ENCODE peak calls at places on chromosomes 2 and 18, in seven cellular contexts. One of them, this sample, is unnamed.
A peak's percentile ranks its signal among the peaks of the same experiment; 100 is the strongest.

GRCh38 chr2:104412384-104412783 is 441.5 kb upstream of the POU3F3 start:
- DNase-seq in body of pancreas: peak; percentile 45
- DNase-seq in cardiac muscle cell: peak; percentile 56
- DNase-seq in suprapubic skin: no peak
- DNase-seq in heart right ventricle: no peak
- DNase-seq in heart left ventricle: no peak
- DNase-seq in upper lobe of left lung: no peak
- DNase-seq in this sample: no peak

GRCh38 chr2:101238930-101239759 is 13.5 kb upstream of the CNOT11 start:
- DNase-seq in heart right ventricle: no peak
- DNase-seq in upper lobe of left lung: no peak
- DNase-seq in cardiac muscle cell: no peak
- DNase-seq in body of pancreas: peak; percentile 88
- DNase-seq in heart left ventricle: no peak
- DNase-seq in suprapubic skin: no peak
- DNase-seq in this sample: no peak

GRCh38 chr18:80157708-80158343 is 48.8 kb downstream of the ADNP2 start:
- DNase-seq in heart right ventricle: peak; percentile 73
- DNase-seq in heart left ventricle: peak; percentile 70
- DNase-seq in suprapubic skin: no peak
- DNase-seq in cardiac muscle cell: peak; percentile 76
- DNase-seq in body of pancreas: peak; percentile 85
- DNase-seq in upper lobe of left lung: no peak
- DNase-seq in this sample: peak; percentile 78

GRCh38 chr2:122635649-122636496 is 880.4 kb downstream of the TSN start:
- DNase-seq in heart right ventricle: no peak
- DNase-seq in cardiac muscle cell: peak; percentile 3
- DNase-seq in suprapubic skin: no peak
- DNase-seq in body of pancreas: no peak
- DNase-seq in upper lobe of left lung: no peak
- DNase-seq in heart left ventricle: no peak
- DNase-seq in this sample: no peak

GRCh38 chr2:27016801-27017325 is 15.9 kb upstream of the TMEM214 start:
- DNase-seq in body of pancreas: peak; percentile 65
- DNase-seq in heart left ventricle: peak; percentile 63
- DNase-seq in cardiac muscle cell: peak; percentile 82
- DNase-seq in upper lobe of left lung: no peak
- DNase-seq in suprapubic skin: no peak
- DNase-seq in heart right ventricle: peak; percentile 48
- DNase-seq in this sample: peak; percentile 66

GRCh38 chr2:37576831-37577230 is 94.6 kb downstream of the CDC42EP3 start:
- DNase-seq in body of pancreas: no peak
- DNase-seq in heart left ventricle: no peak
- DNase-seq in suprapubic skin: no peak
- DNase-seq in heart right ventricle: no peak
- DNase-seq in cardiac muscle cell: no peak
- DNase-seq in upper lobe of left lung: no peak
- DNase-seq in this sample: no peak

GRCh38 chr2:227701556-227701955 is 16.3 kb downstream of the SLC19A3 start:
- DNase-seq in upper lobe of left lung: no peak
- DNase-seq in suprapubic skin: no peak
- DNase-seq in cardiac muscle cell: no peak
- DNase-seq in heart left ventricle: no peak
- DNase-seq in body of pancreas: no peak
- DNase-seq in heart right ventricle: no peak
- DNase-seq in this sample: no peak

GRCh38 chr2:17518212-17519154 is at the start of gene RAD51AP2:
- DNase-seq in upper lobe of left lung: peak; percentile 89
- DNase-seq in heart right ventricle: peak; percentile 89
- DNase-seq in heart left ventricle: peak; percentile 91
- DNase-seq in body of pancreas: peak; percentile 78
- DNase-seq in cardiac muscle cell: peak; percentile 95
- DNase-seq in suprapubic skin: peak; percentile 89
- DNase-seq in this sample: peak; percentile 91

GRCh38 chr2:46386763-46387162 is 89.6 kb downstream of the EPAS1 start:
- DNase-seq in cardiac muscle cell: no peak
- DNase-seq in heart left ventricle: no peak
- DNase-seq in upper lobe of left lung: no peak
- DNase-seq in body of pancreas: no peak
- DNase-seq in heart right ventricle: no peak
- DNase-seq in suprapubic skin: no peak
- DNase-seq in this sample: no peak

GRCh38 chr2:108960006-108960405 is 29.0 kb downstream of the EDAR start:
- DNase-seq in suprapubic skin: peak; percentile 44
- DNase-seq in heart left ventricle: no peak
- DNase-seq in upper lobe of left lung: no peak
- DNase-seq in body of pancreas: no peak
- DNase-seq in cardiac muscle cell: no peak
- DNase-seq in heart right ventricle: no peak
- DNase-seq in this sample: no peak

GRCh38 chr2:56185582-56186046 is 1.8 kb downstream of the CCDC85A start:
- DNase-seq in body of pancreas: no peak
- DNase-seq in heart left ventricle: peak; percentile 52
- DNase-seq in cardiac muscle cell: peak; percentile 53
- DNase-seq in heart right ventricle: peak; percentile 38
- DNase-seq in suprapubic skin: peak; percentile 68
- DNase-seq in upper lobe of left lung: peak; percentile 32
- DNase-seq in this sample: peak; percentile 65

GRCh38 chr2:35846-36245 is 10.5 kb downstream of the FAM110C start:
- DNase-seq in heart right ventricle: no peak
- DNase-seq in body of pancreas: no peak
- DNase-seq in cardiac muscle cell: no peak
- DNase-seq in upper lobe of left lung: no peak
- DNase-seq in suprapubic skin: no peak
- DNase-seq in heart left ventricle: no peak
- DNase-seq in this sample: no peak

GRCh38 chr18:69715322-69715721 is 232.4 kb downstream of the CD226 start:
- DNase-seq in body of pancreas: no peak
- DNase-seq in cardiac muscle cell: no peak
- DNase-seq in heart left ventricle: no peak
- DNase-seq in heart right ventricle: no peak
- DNase-seq in suprapubic skin: no peak
- DNase-seq in upper lobe of left lung: no peak
- DNase-seq in this sample: no peak

GRCh38 chr2:38739524-38739923 is 11.6 kb downstream of the SRSF7 start:
- DNase-seq in suprapubic skin: peak; percentile 7
- DNase-seq in upper lobe of left lung: no peak
- DNase-seq in heart right ventricle: no peak
- DNase-seq in body of pancreas: no peak
- DNase-seq in heart left ventricle: no peak
- DNase-seq in cardiac muscle cell: no peak
- DNase-seq in this sample: peak; percentile 38

GRCh38 chr2:100793982-100794381 is 26.0 kb upstream of the NPAS2 start:
- DNase-seq in heart right ventricle: no peak
- DNase-seq in heart left ventricle: no peak
- DNase-seq in body of pancreas: no peak
- DNase-seq in upper lobe of left lung: peak; percentile 42
- DNase-seq in suprapubic skin: no peak
- DNase-seq in cardiac muscle cell: no peak
- DNase-seq in this sample: no peak

GRCh38 chr18:43303376-43303775 is 26.1 kb upstream of the SYT4 start:
- DNase-seq in body of pancreas: no peak
- DNase-seq in suprapubic skin: no peak
- DNase-seq in cardiac muscle cell: no peak
- DNase-seq in heart right ventricle: no peak
- DNase-seq in upper lobe of left lung: no peak
- DNase-seq in heart left ventricle: no peak
- DNase-seq in this sample: no peak

GRCh38 chr2:146412625-146413024 is 1432.2 kb upstream of the ACVR2A start:
- DNase-seq in suprapubic skin: no peak
- DNase-seq in heart right ventricle: no peak
- DNase-seq in heart left ventricle: no peak
- DNase-seq in body of pancreas: no peak
- DNase-seq in upper lobe of left lung: peak; percentile 34
- DNase-seq in cardiac muscle cell: no peak
- DNase-seq in this sample: no peak

GRCh38 chr2:237351046-237351445 is 62.9 kb downstream of the COL6A3 start:
- DNase-seq in suprapubic skin: no peak
- DNase-seq in heart left ventricle: no peak
- DNase-seq in heart right ventricle: no peak
- DNase-seq in cardiac muscle cell: peak; percentile 36
- DNase-seq in upper lobe of left lung: no peak
- DNase-seq in body of pancreas: no peak
- DNase-seq in this sample: no peak

GRCh38 chr2:218627939-218628338 is 20.2 kb downstream of the PLCD4 start:
- DNase-seq in heart right ventricle: no peak
- DNase-seq in suprapubic skin: no peak
- DNase-seq in upper lobe of left lung: no peak
- DNase-seq in heart left ventricle: no peak
- DNase-seq in cardiac muscle cell: no peak
- DNase-seq in body of pancreas: no peak
- DNase-seq in this sample: no peak

GRCh38 chr18:79923896-79924585 is 27.4 kb downstream of the SLC66A2 start:
- DNase-seq in suprapubic skin: peak; percentile 52
- DNase-seq in cardiac muscle cell: no peak
- DNase-seq in heart right ventricle: no peak
- DNase-seq in heart left ventricle: peak; percentile 12
- DNase-seq in upper lobe of left lung: no peak
- DNase-seq in body of pancreas: peak; percentile 14
- DNase-seq in this sample: no peak

GRCh38 chr2:56288863-56289580 is 105.2 kb downstream of the CCDC85A start:
- DNase-seq in heart left ventricle: no peak
- DNase-seq in body of pancreas: no peak
- DNase-seq in upper lobe of left lung: no peak
- DNase-seq in cardiac muscle cell: peak; percentile 5
- DNase-seq in heart right ventricle: no peak
- DNase-seq in suprapubic skin: no peak
- DNase-seq in this sample: no peak

GRCh38 chr2:168849610-168850009 is 40.6 kb downstream of the SPC25 start:
- DNase-seq in cardiac muscle cell: peak; percentile 42
- DNase-seq in upper lobe of left lung: no peak
- DNase-seq in body of pancreas: peak; percentile 73
- DNase-seq in heart right ventricle: peak; percentile 39
- DNase-seq in heart left ventricle: peak; percentile 50
- DNase-seq in suprapubic skin: no peak
- DNase-seq in this sample: no peak

GRCh38 chr2:67840460-67841068 is 222.2 kb downstream of the C1D start:
- DNase-seq in cardiac muscle cell: peak; percentile 81
- DNase-seq in heart right ventricle: peak; percentile 63
- DNase-seq in body of pancreas: peak; percentile 86
- DNase-seq in upper lobe of left lung: peak; percentile 52
- DNase-seq in suprapubic skin: no peak
- DNase-seq in heart left ventricle: peak; percentile 70
- DNase-seq in this sample: no peak

GRCh38 chr18:37575646-37576045 is 10.0 kb upstream of the CELF4 start:
- DNase-seq in suprapubic skin: no peak
- DNase-seq in body of pancreas: no peak
- DNase-seq in heart left ventricle: no peak
- DNase-seq in upper lobe of left lung: peak; percentile 60
- DNase-seq in cardiac muscle cell: no peak
- DNase-seq in heart right ventricle: no peak
- DNase-seq in this sample: no peak
- H3K4me1 ChIP-seq in suprapubic skin: peaks cover 25% of the 10 kb centered on the region
- H3K4me1 ChIP-seq in body of pancreas: no peaks in the 10 kb centered on the region
- H3K4me1 ChIP-seq in heart left ventricle: peaks cover 4% of the 10 kb centered on the region
- H3K4me1 ChIP-seq in upper lobe of left lung: peaks cover 9% of the 10 kb centered on the region
- H3K4me1 ChIP-seq in cardiac muscle cell: no peaks in the 10 kb centered on the region
- H3K4me1 ChIP-seq in heart right ventricle: peaks cover 24% of the 10 kb centered on the region
- H3K4me1 ChIP-seq in this sample: peaks cover 20% of the 10 kb centered on the region

DNA sequence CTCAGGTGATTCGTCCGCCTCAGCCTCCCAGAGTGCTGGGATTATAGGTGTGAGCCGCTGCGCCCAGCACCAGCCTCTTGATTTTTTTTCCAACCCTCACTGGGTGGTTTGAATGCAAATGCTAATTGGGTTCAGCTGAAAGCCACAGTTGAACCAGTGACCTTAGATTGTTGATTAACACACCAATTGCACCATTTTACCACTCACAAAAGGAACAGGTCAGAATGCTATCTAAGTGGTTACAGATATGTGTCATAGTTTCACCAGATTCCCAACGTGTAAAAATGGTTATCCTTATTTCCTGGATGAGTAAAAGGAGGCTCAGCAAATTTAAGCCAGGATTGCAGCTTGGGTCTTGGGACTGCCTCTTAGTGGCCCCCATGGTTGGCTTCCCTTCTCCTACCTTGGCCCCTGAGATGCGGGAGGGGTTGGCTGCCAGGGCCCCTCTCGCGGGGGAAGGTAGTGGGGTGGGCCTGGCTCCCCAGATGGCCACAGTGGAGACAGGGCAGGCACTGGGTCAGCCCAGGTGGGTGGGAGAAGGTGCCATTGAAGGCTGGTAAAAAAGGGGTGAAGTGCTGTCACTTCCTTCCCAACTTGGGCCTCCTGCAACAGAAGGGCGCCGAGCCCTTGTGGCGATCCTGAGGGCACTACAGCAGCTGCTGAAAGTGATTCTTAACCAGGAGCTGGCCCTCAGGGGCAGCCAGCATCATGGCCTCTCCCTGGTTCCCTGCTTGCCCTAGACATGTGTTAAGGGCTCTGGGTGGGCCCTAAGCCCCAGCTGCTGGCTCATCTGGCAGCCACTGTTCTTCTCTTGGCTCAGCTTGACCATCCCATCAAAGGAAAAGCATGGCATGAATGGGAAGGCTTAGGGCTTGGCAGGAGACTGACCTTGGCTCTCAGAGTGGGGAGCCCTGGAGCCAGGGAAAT is 165.0 kb upstream of the HAAO start:
- DNase-seq in suprapubic skin: no peak
- DNase-seq in body of pancreas: no peak
- DNase-seq in upper lobe of left lung: no peak
- DNase-seq in heart left ventricle: no peak
- DNase-seq in heart right ventricle: no peak
- DNase-seq in cardiac muscle cell: no peak
- DNase-seq in this sample: no peak
- H3K27ac ChIP-seq in suprapubic skin: peak overlapping the region; percentile 2
- H3K27ac ChIP-seq in body of pancreas: no peak overlapping the region
- H3K27ac ChIP-seq in upper lobe of left lung: no peak overlapping the region
- H3K27ac ChIP-seq in heart left ventricle: no peak overlapping the region
- H3K27ac ChIP-seq in heart right ventricle: peak overlapping the region; percentile 89
- H3K27ac ChIP-seq in cardiac muscle cell: no peak overlapping the region
- H3K27ac ChIP-seq in this sample: no peak overlapping the region

DNA sequence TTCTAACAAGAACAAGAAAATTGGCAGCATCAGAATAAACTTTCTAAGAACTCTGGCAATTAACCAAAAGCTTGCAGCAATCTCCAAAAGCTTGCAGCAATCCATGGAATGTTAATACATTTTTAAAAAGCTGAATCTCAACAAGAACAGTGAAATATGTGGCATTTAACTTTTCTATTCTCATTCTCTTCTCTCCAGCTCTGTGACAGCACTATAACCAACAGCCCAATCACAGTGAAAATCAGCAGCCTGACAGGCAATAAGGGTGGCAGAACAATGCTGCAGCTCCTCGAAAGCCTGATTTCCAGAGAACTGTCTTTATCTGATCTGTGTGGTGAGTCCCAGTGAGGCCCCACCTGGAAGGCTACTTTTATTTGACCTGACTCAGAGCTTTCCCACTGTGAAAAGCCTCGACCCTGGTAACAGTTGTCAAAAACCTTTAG is 60.0 kb downstream of the TMEM131 start:
- DNase-seq in upper lobe of left lung: no peak
- DNase-seq in heart right ventricle: no peak
- DNase-seq in heart left ventricle: no peak
- DNase-seq in body of pancreas: no peak
- DNase-seq in suprapubic skin: no peak
- DNase-seq in cardiac muscle cell: peak; percentile 29
- DNase-seq in this sample: no peak
- H3K4me1 ChIP-seq in upper lobe of left lung: peaks cover 36% of the 10 kb centered on the region
- H3K4me1 ChIP-seq in heart right ventricle: peaks cover 51% of the 10 kb centered on the region
- H3K4me1 ChIP-seq in heart left ventricle: peaks cover 7% of the 10 kb centered on the region
- H3K4me1 ChIP-seq in body of pancreas: peaks cover 32% of the 10 kb centered on the region
- H3K4me1 ChIP-seq in suprapubic skin: peaks cover 34% of the 10 kb centered on the region
- H3K4me1 ChIP-seq in cardiac muscle cell: peaks cover 54% of the 10 kb centered on the region
- H3K4me1 ChIP-seq in this sample: no peaks in the 10 kb centered on the region

GRCh38 chr2:127829845-127830246 is 18.9 kb upstream of the WDR33 start:
- DNase-seq in upper lobe of left lung: no peak
- DNase-seq in suprapubic skin: no peak
- DNase-seq in heart right ventricle: no peak
- DNase-seq in body of pancreas: no peak
- DNase-seq in cardiac muscle cell: no peak
- DNase-seq in heart left ventricle: no peak
- DNase-seq in this sample: no peak
- H3K27ac ChIP-seq in upper lobe of left lung: no peak overlapping the region
- H3K27ac ChIP-seq in suprapubic skin: no peak overlapping the region
- H3K27ac ChIP-seq in heart right ventricle: no peak overlapping the region
- H3K27ac ChIP-seq in body of pancreas: no peak overlapping the region
- H3K27ac ChIP-seq in cardiac muscle cell: no peak overlapping the region
- H3K27ac ChIP-seq in heart left ventricle: peak overlapping the region; percentile 18
- H3K27ac ChIP-seq in this sample: no peak overlapping the region

This sample was measured in right atrium auricular region.